ENCODE peak calls at places on chromosomes 4 and X, in four cellular contexts. One of them, this sample, is unnamed.

GRCh38 chr4:173128199-173128890 is 40.3 kb upstream of the GALNT7 start:
- DNase-seq in testis: no peak
- DNase-seq in AG10803: no peak
- DNase-seq in tibial nerve: no peak
- DNase-seq in this sample: no peak

GRCh38 chr4:149296503-149296902 is 519.1 kb downstream of the IQCM start:
- DNase-seq in AG10803: no peak
- DNase-seq in testis: no peak
- DNase-seq in tibial nerve: no peak
- DNase-seq in this sample: no peak

GRCh38 chr4:6825403-6825802 is 42.9 kb downstream of the KIAA0232 start:
- DNase-seq in AG10803: no peak
- DNase-seq in testis: no peak
- DNase-seq in tibial nerve: no peak
- DNase-seq in this sample: no peak

GRCh38 chrX:21985332-21985777 is 44.8 kb downstream of the SMS start:
- DNase-seq in testis: peak; percentile 65
- DNase-seq in tibial nerve: peak; percentile 76
- DNase-seq in AG10803: peak; percentile 72
- DNase-seq in this sample: peak; percentile 85

GRCh38 chrX:13369541-13370140 is 49.8 kb upstream of the ATXN3L start:
- DNase-seq in testis: no peak
- DNase-seq in tibial nerve: no peak
- DNase-seq in AG10803: no peak
- DNase-seq in this sample: no peak

GRCh38 chrX:143854006-143854405 is 29.9 kb upstream of the UBE2NL start:
- DNase-seq in AG10803: peak; percentile 40
- DNase-seq in tibial nerve: no peak
- DNase-seq in testis: no peak
- DNase-seq in this sample: peak; percentile 77

GRCh38 chrX:135315864-135316263 is 6.6 kb downstream of the ETDC start:
- DNase-seq in AG10803: no peak
- DNase-seq in tibial nerve: no peak
- DNase-seq in testis: no peak
- DNase-seq in this sample: no peak

GRCh38 chr4:177384856-177385396 is 57.3 kb downstream of the AGA start:
- DNase-seq in AG10803: no peak
- DNase-seq in tibial nerve: no peak
- DNase-seq in testis: no peak
- DNase-seq in this sample: no peak

GRCh38 chr4:40514409-40515025 is 115.1 kb downstream of the RBM47 start:
- DNase-seq in tibial nerve: no peak
- DNase-seq in testis: no peak
- DNase-seq in AG10803: no peak
- DNase-seq in this sample: no peak

GRCh38 chr4:73007526-73008100 is 61.9 kb downstream of the COX18 start:
- DNase-seq in AG10803: peak; percentile 16
- DNase-seq in tibial nerve: no peak
- DNase-seq in testis: no peak
- DNase-seq in this sample: no peak

GRCh38 chr4:6221851-6222760 is 21.8 kb upstream of the JAKMIP1 start:
- DNase-seq in tibial nerve: no peak
- DNase-seq in AG10803: no peak
- DNase-seq in testis: peak; percentile 80
- DNase-seq in this sample: peak; percentile 14

GRCh38 chr4:87805971-87806370 is 6.6 kb downstream of the IBSP start:
- DNase-seq in AG10803: peak; percentile 51
- DNase-seq in tibial nerve: no peak
- DNase-seq in testis: no peak
- DNase-seq in this sample: peak; percentile 59

GRCh38 chr4:120555058-120555457 is 367.5 kb downstream of the PRDM5 start:
- DNase-seq in AG10803: no peak
- DNase-seq in testis: no peak
- DNase-seq in tibial nerve: no peak
- DNase-seq in this sample: no peak

GRCh38 chrX:87391742-87392141 is 125.9 kb upstream of the KLHL4 start:
- DNase-seq in tibial nerve: no peak
- DNase-seq in AG10803: no peak
- DNase-seq in testis: no peak
- DNase-seq in this sample: no peak

GRCh38 chr4:177442623-177443155 is 452 bp upstream of the AGA start:
- DNase-seq in testis: no peak
- DNase-seq in AG10803: no peak
- DNase-seq in tibial nerve: peak; percentile 12
- DNase-seq in this sample: peak; percentile 24

GRCh38 chr4:36388710-36389109 is 107.3 kb downstream of the DTHD1 start:
- DNase-seq in testis: no peak
- DNase-seq in AG10803: no peak
- DNase-seq in tibial nerve: no peak
- DNase-seq in this sample: no peak

GRCh38 chr4:146428298-146428697 is 93.4 kb downstream of the SLC10A7 start:
- DNase-seq in AG10803: no peak
- DNase-seq in testis: no peak
- DNase-seq in tibial nerve: no peak
- DNase-seq in this sample: peak; percentile 17

GRCh38 chrX:115350696-115351408 is 61.3 kb downstream of the LUZP4 start:
- DNase-seq in testis: no peak
- DNase-seq in AG10803: peak; percentile 72
- DNase-seq in tibial nerve: no peak
- DNase-seq in this sample: no peak

GRCh38 chr4:9952415-9952950 is 68.8 kb downstream of the SLC2A9 start:
- DNase-seq in tibial nerve: no peak
- DNase-seq in AG10803: no peak
- DNase-seq in testis: no peak
- DNase-seq in this sample: no peak

GRCh38 chr4:92299152-92299551 is 4.6 kb upstream of the GRID2 start:
- DNase-seq in tibial nerve: no peak
- DNase-seq in AG10803: no peak
- DNase-seq in testis: no peak
- DNase-seq in this sample: no peak

GRCh38 chrX:44071847-44072545 is 98.8 kb upstream of the NDP start:
- DNase-seq in testis: no peak
- DNase-seq in AG10803: peak; percentile 65
- DNase-seq in tibial nerve: no peak
- DNase-seq in this sample: peak; percentile 79

GRCh38 chr4:137367608-137368007 is 164.7 kb downstream of the PCDH18 start:
- DNase-seq in testis: no peak
- DNase-seq in AG10803: peak; percentile 92
- DNase-seq in tibial nerve: no peak
- DNase-seq in this sample: peak; percentile 90

GRCh38 chr4:8907596-8908205 is 36.1 kb upstream of the HMX1 start:
- DNase-seq in AG10803: no peak
- DNase-seq in tibial nerve: no peak
- DNase-seq in testis: peak; percentile 4
- DNase-seq in this sample: no peak

GRCh38 chrX:54495814-54496516 is at the start of gene FGD1:
- DNase-seq in AG10803: peak; percentile 54
- DNase-seq in tibial nerve: peak; percentile 38
- DNase-seq in testis: peak; percentile 65
- DNase-seq in this sample: peak; percentile 47

GRCh38 chr4:38488891-38489861 is 174.8 kb upstream of the KLF3 start:
- DNase-seq in tibial nerve: no peak
- DNase-seq in testis: no peak
- DNase-seq in AG10803: no peak
- DNase-seq in this sample: no peak

GRCh38 chr4:74283614-74284013 is 24.7 kb upstream of the EPGN start:
- DNase-seq in tibial nerve: no peak
- DNase-seq in AG10803: peak; percentile 52
- DNase-seq in testis: no peak
- DNase-seq in this sample: peak; percentile 73

GRCh38 chr4:137443031-137443800 is 89.1 kb downstream of the PCDH18 start:
- DNase-seq in tibial nerve: no peak
- DNase-seq in AG10803: no peak
- DNase-seq in testis: no peak
- DNase-seq in this sample: no peak

GRCh38 chr4:46931981-46932380 is 22.9 kb upstream of the COX7B2 start:
- DNase-seq in AG10803: no peak
- DNase-seq in testis: peak; percentile 51
- DNase-seq in tibial nerve: peak; percentile 6
- DNase-seq in this sample: peak; percentile 36

DNA sequence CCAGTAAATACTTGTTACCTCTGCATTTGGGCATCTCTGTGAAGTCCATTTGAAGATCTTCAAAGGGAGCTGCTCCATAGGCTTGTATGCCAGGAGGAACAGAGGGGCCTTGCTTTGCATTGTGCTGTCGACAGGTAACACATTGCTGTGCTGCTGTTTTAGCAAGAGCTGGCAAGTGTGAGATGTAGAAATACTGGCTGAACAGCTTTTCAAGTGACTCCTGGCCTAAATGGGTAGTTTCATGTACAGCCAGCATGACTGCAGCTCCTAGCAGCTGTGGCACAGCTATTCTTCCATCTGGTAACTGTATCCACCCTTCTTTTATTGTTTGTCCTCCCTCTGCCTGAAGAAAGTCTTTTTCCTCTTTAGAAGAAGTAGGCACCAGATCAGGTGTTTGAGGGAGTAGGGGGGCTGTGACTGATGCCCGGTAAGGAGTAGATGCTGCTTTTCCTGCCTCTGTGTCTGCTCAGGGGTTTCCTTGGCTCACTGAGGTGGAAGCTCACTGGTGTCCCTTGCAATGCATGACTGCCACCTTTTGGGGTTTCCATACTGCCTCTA is 965.3 kb downstream of the CCSER1 start:
- DNase-seq in testis: no peak
- DNase-seq in AG10803: no peak
- DNase-seq in tibial nerve: no peak
- DNase-seq in this sample: no peak
- TF ChIP-seq CTCF in testis: no peak
- TF ChIP-seq CTCF in AG10803: no peak
- TF ChIP-seq CTCF in tibial nerve: no peak
- TF ChIP-seq CTCF in this sample: no peak

GRCh38 chr4:139918994-139919393 is 235.0 kb downstream of the MAML3 start:
- DNase-seq in testis: no peak
- DNase-seq in tibial nerve: no peak
- DNase-seq in AG10803: peak; percentile 61
- DNase-seq in this sample: no peak
- H3K4me3 ChIP-seq in testis: no peak overlapping the region
- H3K4me3 ChIP-seq in tibial nerve: no peak overlapping the region
- H3K4me3 ChIP-seq in AG10803: no peak overlapping the region
- H3K4me3 ChIP-seq in this sample: no peak overlapping the region

DNA sequence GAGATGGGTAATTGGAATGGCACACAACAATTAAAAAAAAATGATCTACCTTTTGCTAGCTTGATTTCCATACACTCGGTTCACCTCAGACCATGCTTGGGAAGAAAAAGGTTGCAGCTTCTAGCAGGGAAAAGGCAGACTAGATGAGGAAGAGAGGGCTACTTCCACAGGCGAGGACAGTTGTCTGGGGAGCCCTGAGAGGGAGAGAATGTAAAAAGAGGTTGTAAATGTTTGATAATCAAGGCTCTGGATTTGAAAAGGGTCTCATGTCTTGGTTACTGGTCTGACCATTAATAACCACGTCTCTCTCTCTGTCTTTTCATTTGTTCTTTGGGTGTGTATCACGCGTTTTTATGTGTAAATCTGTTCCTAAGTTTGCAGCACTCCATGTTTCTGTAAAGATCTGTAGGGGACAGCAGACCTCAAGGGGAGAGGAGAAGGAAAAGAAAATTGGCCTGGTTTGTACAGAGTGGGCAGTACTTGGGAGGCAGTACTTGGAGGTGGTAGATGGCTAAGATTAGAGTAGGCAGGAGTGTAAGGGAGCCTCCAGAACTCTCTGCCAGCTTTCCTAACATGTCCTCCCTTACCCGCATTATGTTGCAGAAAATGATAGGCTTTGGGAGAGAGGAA is 750 bp downstream of the ARMCX5 start:
- DNase-seq in testis: no peak
- DNase-seq in AG10803: peak; percentile 32
- DNase-seq in tibial nerve: no peak
- DNase-seq in this sample: peak; percentile 47
- TF ChIP-seq CTCF in testis: no peak
- TF ChIP-seq CTCF in AG10803: peak; percentile 24
- TF ChIP-seq CTCF in tibial nerve: no peak
- TF ChIP-seq CTCF in this sample: no peak

GRCh38 chrX:95063554-95063953 is 1389.5 kb downstream of the FAM133A start:
- DNase-seq in testis: no peak
- DNase-seq in AG10803: no peak
- DNase-seq in tibial nerve: no peak
- DNase-seq in this sample: peak; percentile 44
- H3K4me3 ChIP-seq in testis: no peak overlapping the region
- H3K4me3 ChIP-seq in AG10803: no peak overlapping the region
- H3K4me3 ChIP-seq in tibial nerve: no peak overlapping the region
- H3K4me3 ChIP-seq in this sample: no peak overlapping the region

GRCh38 chr4:156169011-156169410 is 215.3 kb upstream of the CTSO start:
- DNase-seq in tibial nerve: no peak
- DNase-seq in testis: peak; percentile 20
- DNase-seq in AG10803: peak; percentile 85
- DNase-seq in this sample: peak; percentile 94
- TF ChIP-seq CTCF in tibial nerve: peak; percentile 4
- TF ChIP-seq CTCF in testis: no peak
- TF ChIP-seq CTCF in AG10803: peak; percentile 87
- TF ChIP-seq CTCF in this sample: peak; percentile 80

DNA sequence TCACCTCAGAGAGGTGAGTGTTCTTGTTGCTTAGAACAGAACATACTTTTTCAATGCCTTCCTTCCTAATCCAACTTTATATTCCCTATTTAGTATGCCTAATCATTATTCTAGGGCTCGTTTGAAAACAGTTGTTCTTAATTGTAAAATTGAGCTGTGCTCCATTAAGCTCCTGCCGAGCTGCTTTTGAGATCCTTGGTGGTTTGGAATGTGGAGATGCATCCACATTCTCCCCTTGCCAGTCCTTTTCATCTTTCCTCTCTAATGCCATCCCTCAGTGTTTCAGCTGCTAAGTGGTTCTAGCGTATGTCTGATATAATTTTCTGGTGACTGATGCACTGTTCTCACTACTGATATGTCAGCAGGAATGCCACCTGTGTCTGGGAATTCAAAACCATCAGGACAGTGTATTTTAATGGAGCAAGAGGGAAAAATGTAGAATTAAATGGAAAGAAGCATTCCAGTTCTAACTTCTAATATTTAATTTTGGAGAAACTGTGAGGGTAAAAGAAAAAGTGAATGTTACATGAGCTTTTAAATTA is 1085.0 kb downstream of the CCSER1 start:
- DNase-seq in tibial nerve: no peak
- DNase-seq in AG10803: no peak
- DNase-seq in testis: no peak
- DNase-seq in this sample: no peak
- H3K4me3 ChIP-seq in tibial nerve: no peak overlapping the region
- H3K4me3 ChIP-seq in AG10803: no peak overlapping the region
- H3K4me3 ChIP-seq in testis: no peak overlapping the region
- H3K4me3 ChIP-seq in this sample: no peak overlapping the region

DNA sequence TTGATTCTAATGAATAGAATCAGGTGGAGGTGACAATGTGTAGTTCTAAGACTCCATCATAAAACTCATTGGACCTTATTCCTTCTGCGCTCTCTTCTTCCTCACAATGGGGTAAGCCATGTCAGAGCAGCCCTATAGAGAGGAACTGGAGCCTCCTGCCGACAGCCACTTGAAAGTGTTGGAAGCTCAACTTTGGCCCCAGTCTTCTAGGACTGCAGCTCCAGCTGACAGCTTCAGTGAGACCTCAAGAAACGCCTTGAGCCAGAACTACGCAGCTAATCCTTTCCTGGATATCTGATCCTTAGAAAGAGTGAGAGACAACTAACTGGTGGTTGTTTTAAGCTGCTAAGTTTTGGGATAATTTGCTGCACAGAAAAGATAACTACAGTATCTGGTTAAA is 22.1 kb upstream of the ADH7 start:
- DNase-seq in tibial nerve: no peak
- DNase-seq in testis: no peak
- DNase-seq in AG10803: peak; percentile 11
- DNase-seq in this sample: no peak
- TF ChIP-seq CTCF in tibial nerve: no peak
- TF ChIP-seq CTCF in testis: no peak
- TF ChIP-seq CTCF in AG10803: peak; percentile 35
- TF ChIP-seq CTCF in this sample: peak; percentile 10